ENCODE peak calls at places on chromosomes 6 and 20, in ten cellular contexts. D is colonic mucosa, O is ovary, V is A549, P is brain microvascular endothelial cell, R is spleen, I is OCI-LY7, B is RWPE1, X is heart left ventricle, T is GM12878. N is an unnamed sample.

GRCh38 chr6:137914530-137915193 is 47.6 kb downstream of the TNFAIP3 start:
- DNase-seq in B (no peak), V (no peak), X (no peak), O (no peak), T (no peak), P (no peak), I (no peak), D (no peak), R (no peak), N (no peak)

GRCh38 chr20:478949-479429 is 16.7 kb upstream of the TBC1D20 start:
- DNase-seq in P (peak; percentile 63), X (peak; percentile 16), O (no peak), B (peak; percentile 57), I (peak; percentile 80), R (no peak), V (peak; percentile 71), D (peak; percentile 43), T (no peak), N (peak; percentile 43)

GRCh38 chr6:133396225-133396624 is 155.1 kb downstream of the EYA4 start:
- DNase-seq in V (no peak), I (no peak), D (no peak), P (peak; percentile 25), X (no peak), O (no peak), T (no peak), B (peak; percentile 30), R (no peak), N (peak; percentile 26)

GRCh38 chr6:39707962-39708683 is 17.1 kb downstream of the KIF6 start:
- DNase-seq in B (no peak), T (no peak), V (no peak), O (no peak), R (no peak), I (no peak), D (no peak), P (no peak), X (no peak), N (no peak)

GRCh38 chr6:166705070-166705469 is 78.0 kb upstream of the RPS6KA2 start:
- DNase-seq in V (no peak), T (no peak), R (no peak), P (no peak), I (no peak), B (no peak), O (no peak), X (no peak), D (no peak), N (no peak)

GRCh38 chr6:111154981-111155380 is 67.7 kb downstream of the SLC16A10 start:
- DNase-seq in T (no peak), I (no peak), B (no peak), R (no peak), D (no peak), V (no peak), X (no peak), O (no peak), P (no peak), N (no peak)

GRCh38 chr20:1327241-1327653 is 1.7 kb downstream of the SDCBP2 start:
- DNase-seq in B (no peak), P (peak; percentile 64), T (no peak), R (peak; percentile 76), X (peak; percentile 18), O (peak; percentile 71), V (no peak), I (no peak), D (peak; percentile 61), N (no peak)

GRCh38 chr6:11139051-11139960 is 27.8 kb upstream of the ERVFRD-1 start:
- DNase-seq in T (no peak), P (no peak), D (no peak), R (no peak), B (peak; percentile 92), O (no peak), X (no peak), V (no peak), I (no peak), N (peak; percentile 99)

GRCh38 chr6:143698329-143698728 is 20.6 kb downstream of the PHACTR2 start:
- DNase-seq in O (no peak), R (no peak), X (no peak), B (no peak), T (no peak), P (no peak), D (no peak), I (no peak), V (no peak), N (no peak)

GRCh38 chr6:143697401-143697800 is 19.6 kb downstream of the PHACTR2 start:
- DNase-seq in P (no peak), X (no peak), O (no peak), R (no peak), V (no peak), T (no peak), D (no peak), I (no peak), B (no peak), N (no peak)

GRCh38 chr6:143701343-143702234 is 23.8 kb downstream of the PHACTR2 start:
- DNase-seq in R (no peak), X (no peak), T (no peak), V (no peak), B (no peak), P (no peak), D (no peak), O (no peak), I (no peak), N (no peak)

GRCh38 chr6:143698759-143699750 is 21.3 kb downstream of the PHACTR2 start:
- DNase-seq in V (no peak), R (no peak), P (no peak), D (no peak), O (no peak), I (no peak), T (no peak), B (no peak), X (no peak), N (no peak)

DNA sequence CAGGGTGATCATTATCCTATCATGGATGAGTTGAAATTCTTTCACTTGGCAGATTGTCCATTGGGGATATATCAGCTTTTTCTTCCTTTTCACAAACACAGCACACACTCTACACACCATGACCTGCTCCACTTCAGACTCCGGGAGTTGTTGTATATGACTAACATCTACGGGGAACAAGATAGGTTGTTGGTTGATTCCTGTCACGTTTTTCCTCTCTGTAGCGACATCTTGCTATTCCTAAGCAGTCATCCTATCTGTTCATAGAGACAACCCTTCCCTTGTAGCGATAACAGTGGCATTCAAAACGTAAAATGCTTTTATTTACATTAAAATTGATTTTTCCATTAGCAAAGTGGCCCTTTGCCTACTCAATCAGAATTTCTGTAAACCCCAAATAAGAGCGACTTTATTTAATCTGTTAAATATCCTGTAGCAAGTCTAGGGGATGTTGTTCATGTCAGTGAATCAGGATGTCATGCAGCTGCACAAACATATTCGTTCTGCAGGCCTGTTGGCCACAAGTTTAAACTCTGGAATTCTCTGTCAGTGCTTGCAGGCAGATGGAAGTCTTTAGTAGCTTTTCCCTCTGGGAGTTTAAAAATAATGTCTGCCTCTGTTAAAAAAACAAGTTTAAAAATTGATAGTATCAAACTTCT is 23.0 kb downstream of the PHACTR2 start:
- DNase-seq in D (no peak), V (no peak), P (peak; percentile 74), B (no peak), R (no peak), X (peak; percentile 55), O (no peak), I (no peak), T (no peak), N (no peak)
- H3K27ac ChIP-seq in D (no peak overlapping the region), V (no peak overlapping the region), P (peak overlapping the region; percentile 28), B (no peak overlapping the region), R (no peak overlapping the region), X (peak overlapping the region; percentile 78), O (no peak overlapping the region), I (no peak overlapping the region), T (no peak overlapping the region), N (no peak overlapping the region)

GRCh38 chr6:131782764-131783163 is 25.1 kb upstream of the ENPP1 start:
- DNase-seq in I (no peak), V (no peak), X (no peak), R (no peak), D (peak; percentile 29), P (no peak), B (no peak), O (no peak), T (no peak), N (no peak)
- TF ChIP-seq CTCF in I (no peak), V (no peak), X (no peak), R (no peak), D (peak; percentile 25), P (no peak), B (no peak), O (no peak), T (no peak), N (peak; percentile 54)

DNA sequence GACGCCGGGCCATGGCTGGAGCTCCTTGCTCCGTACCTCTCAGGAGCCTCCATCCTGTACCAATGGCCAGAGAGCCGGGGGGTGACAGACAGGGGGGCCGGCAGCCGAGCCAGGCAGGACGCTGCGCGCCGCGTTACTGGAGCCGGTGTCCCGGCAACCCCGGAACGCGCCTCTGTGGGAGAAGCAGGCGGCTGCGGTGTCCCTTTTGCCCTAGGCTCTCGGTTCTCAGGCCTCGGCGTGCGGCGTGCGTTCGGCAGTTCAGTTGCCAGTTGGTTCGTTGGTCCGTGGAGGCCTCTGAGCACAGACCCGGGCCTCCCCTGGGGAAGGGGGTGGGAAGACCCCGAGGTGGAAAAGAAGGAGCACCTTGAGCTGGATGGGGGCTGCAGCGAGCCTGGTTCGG is at the start of gene SPATS1:
- DNase-seq in O (peak; percentile 52), P (no peak), X (peak; percentile 16), B (no peak), V (no peak), D (no peak), R (peak; percentile 72), T (no peak), I (no peak), N (no peak)
- H3K27ac ChIP-seq in O (no peak within 1 kb of the TSS), P (no peak within 1 kb of the TSS), X (no peak within 1 kb of the TSS), B (no peak within 1 kb of the TSS), V (no peak within 1 kb of the TSS), D (no peak within 1 kb of the TSS), R (no peak within 1 kb of the TSS), T (no peak within 1 kb of the TSS), I (no peak within 1 kb of the TSS), N (no peak within 1 kb of the TSS)

DNA sequence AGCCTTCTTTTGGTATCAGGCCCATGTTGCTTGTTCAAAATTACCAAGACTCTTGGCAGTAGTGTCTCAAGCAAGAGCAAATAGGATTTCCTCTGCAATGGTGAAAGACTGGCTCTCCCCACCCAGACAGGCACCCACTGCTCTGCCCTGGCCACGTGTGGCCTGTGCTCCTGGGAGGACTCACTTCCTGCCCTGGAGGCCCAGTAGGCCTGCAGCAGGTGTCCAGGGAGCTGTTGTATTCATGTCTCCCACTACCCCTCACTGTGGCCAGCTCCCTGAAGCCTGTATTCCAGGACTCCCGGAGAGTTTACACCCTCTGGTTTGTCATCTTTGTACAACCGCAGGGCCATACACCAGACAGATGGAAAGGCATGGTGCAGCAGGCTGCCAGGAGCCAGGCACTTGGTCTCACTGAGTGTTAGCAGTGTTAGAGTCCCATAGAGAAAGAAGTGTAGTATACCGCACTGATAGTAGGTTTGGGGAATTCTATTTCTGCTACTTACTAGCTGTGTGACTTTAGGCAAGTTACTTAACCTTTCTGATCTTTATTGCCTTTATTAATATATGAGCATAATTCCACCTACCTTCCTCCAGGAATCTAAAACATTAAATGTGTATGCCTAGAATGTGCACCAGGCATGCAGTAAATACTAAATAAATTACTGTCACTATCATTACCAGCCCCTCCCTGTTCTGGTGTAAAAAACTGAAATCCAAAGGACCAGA is 159.7 kb downstream of the TMEM242 start:
- DNase-seq in V (no peak), X (no peak), O (no peak), D (no peak), P (no peak), T (no peak), B (no peak), R (no peak), I (no peak), N (no peak)
- TF ChIP-seq CTCF in V (no peak), X (no peak), O (no peak), D (no peak), P (no peak), T (no peak), B (no peak), R (no peak), I (no peak), N (no peak)